ENCODE peak calls at places on chromosomes 7 and 10, in five cellular contexts. H, K, S, M and U are unnamed samples.
A peak's percentile ranks its signal among the peaks of the same experiment; 100 is the strongest.

GRCh38 chr7:140899883-140900282 is 24.8 kb downstream of the BRAF start:
- DNase-seq in H (no peak), K (no peak), S (no peak), M (no peak), U (no peak)

GRCh38 chr7:40634118-40634517 is 499.3 kb downstream of the SUGCT start:
- DNase-seq in S (no peak), K (no peak), M (no peak), H (no peak), U (no peak)

GRCh38 chr10:122331615-122332446 is 42.7 kb upstream of the PLEKHA1 start:
- DNase-seq in S (no peak), H (no peak), K (no peak), M (no peak), U (no peak)

GRCh38 chr10:35011771-35012191 is 78.4 kb downstream of the CUL2 start:
- DNase-seq in H (no peak), K (peak; percentile 74), S (no peak), M (no peak), U (no peak)

GRCh38 chr7:1238363-1239331 is 6.0 kb downstream of the UNCX start:
- DNase-seq in K (no peak), M (no peak), H (no peak), S (no peak), U (no peak)

GRCh38 chr7:40604601-40605438 is 470.0 kb downstream of the SUGCT start:
- DNase-seq in S (no peak), H (no peak), K (peak; percentile 52), M (peak; percentile 9), U (peak; percentile 54)

GRCh38 chr10:122509323-122509722 is 48.0 kb downstream of the HTRA1 start:
- DNase-seq in H (no peak), M (no peak), K (no peak), S (no peak), U (no peak)

GRCh38 chr7:15684834-15685233 is 1.6 kb downstream of the MEOX2 start:
- DNase-seq in K (no peak), M (no peak), H (no peak), S (peak; percentile 22), U (no peak)

GRCh38 chr10:73233883-73234282 is 13.2 kb downstream of the DNAJC9 start:
- DNase-seq in K (no peak), H (no peak), S (no peak), M (no peak), U (no peak)

GRCh38 chr10:73234695-73235094 is 12.4 kb downstream of the DNAJC9 start:
- DNase-seq in M (no peak), H (no peak), K (no peak), S (no peak), U (no peak)

GRCh38 chr10:73239908-73240307 is 7.1 kb downstream of the DNAJC9 start:
- DNase-seq in S (no peak), M (no peak), H (no peak), K (no peak), U (no peak)

GRCh38 chr10:73244866-73245477 is 2.1 kb downstream of the DNAJC9 start:
- DNase-seq in K (no peak), H (no peak), M (no peak), S (no peak), U (no peak)

DNA sequence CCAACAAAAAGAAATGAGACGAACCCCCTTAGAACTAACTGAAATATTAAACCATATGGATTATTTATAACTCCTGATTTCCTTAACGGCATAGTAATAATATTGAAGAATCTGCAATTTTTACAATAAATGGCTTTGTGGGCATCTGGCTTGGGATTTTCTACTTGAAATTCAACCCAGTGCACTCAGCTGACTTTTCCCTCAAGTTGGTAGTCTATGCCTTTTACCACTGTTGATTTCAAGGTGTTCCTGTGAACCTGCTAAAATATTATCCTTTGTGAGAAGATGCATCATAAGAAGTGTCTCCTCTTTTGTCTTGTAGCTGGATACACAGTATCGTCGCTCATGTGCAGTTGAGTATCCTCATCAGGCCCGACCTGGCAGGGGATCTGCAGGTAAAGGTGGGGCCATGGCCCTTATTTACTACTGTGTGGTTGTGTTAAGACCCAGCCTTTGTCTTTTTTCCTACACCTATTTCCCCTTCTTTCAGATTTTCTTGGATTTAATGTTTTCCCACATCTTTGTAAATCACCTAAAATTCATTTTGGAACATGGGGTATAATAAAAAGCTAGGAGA is 8.0 kb downstream of the DNAJC9 start:
- DNase-seq in S (no peak), M (no peak), H (no peak), K (no peak), U (no peak)
- TF ChIP-seq POLR2A in S (no peak), M (no peak), H (no peak), K (no peak), U (no peak)

DNA sequence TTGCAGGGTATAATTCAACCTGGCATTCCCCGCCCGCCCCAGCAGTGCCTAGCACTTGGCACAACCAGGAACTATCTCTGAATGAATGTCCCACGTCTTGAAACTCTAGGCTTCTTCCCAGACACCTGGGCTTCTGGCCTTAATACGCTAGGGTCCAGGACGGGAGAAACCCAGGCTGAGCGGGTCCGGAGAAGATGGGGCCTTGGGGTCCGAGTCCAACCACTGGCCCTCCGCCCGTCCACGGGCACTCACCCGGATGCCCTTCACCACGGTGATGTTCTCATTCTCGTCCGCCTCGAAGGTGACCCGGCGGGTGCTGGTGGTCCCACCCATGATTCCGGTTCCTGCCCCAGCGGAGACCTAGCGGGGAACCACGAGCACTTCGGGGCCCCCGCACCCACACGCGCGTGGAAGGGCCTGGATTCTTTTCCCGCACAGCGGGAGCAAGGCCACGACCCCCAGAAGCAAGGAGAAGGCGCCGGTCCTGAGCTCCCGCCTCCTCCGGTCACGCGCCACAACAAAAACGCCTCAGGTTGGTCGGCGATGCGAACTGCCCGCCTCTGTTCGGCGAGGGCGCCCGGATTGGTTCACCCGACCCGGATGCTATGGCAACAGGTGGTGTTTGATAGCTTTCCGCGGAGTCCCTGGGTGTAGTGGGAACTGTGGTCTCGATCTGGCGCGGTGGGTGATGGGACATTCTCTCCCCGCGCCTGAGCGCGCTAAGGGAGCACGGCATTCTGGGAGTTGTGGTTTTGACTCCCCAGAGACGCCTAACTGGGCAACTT is at the start of gene CHCHD3:
- DNase-seq in S (peak; percentile 97), H (peak; percentile 93), K (peak; percentile 98), M (peak; percentile 96), U (peak; percentile 99)
- TF ChIP-seq POLR2A in S (peak; percentile 61), H (peak; percentile 61), K (peak; percentile 43), M (peak; percentile 26), U (peak; percentile 78)

DNA sequence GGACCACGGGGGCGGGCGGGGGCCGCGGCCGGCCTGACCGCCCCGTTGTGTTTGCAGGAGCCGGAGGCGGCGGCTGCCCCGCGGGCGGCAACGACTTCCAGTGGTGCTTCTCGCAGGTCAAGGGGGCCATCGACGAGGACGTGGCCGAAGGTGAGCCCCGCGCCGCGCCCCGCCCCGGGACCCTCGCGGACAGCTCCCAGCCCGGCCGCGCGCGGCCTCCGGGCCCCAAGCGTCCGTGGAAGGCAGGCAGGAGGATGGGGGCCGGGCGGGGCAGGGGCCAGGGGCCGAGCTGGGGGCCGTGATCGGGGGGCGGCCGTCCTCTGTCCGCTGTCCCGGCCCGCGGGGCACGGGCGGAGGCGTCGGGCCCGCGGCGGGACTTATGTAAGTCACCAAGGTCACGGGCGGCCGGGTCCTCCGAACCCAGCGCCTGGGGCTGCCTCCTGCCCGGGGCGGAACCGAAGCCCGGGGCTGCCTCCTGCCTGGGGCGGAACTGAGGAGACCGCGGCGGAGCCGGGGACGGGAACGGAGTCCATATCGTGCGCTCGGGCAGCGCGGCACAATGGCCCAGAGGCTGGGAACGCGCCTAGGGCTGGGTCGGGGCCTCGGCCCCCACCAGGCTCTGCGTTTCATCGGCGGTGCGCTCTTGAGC is 497 bp downstream of the PPP2R2D start:
- DNase-seq in K (peak; percentile 4), H (no peak), S (peak; percentile 26), M (peak; percentile 47), U (peak; percentile 93)
- TF ChIP-seq POLR2A in K (no peak), H (peak; percentile 15), S (no peak), M (no peak), U (peak; percentile 37)

DNA sequence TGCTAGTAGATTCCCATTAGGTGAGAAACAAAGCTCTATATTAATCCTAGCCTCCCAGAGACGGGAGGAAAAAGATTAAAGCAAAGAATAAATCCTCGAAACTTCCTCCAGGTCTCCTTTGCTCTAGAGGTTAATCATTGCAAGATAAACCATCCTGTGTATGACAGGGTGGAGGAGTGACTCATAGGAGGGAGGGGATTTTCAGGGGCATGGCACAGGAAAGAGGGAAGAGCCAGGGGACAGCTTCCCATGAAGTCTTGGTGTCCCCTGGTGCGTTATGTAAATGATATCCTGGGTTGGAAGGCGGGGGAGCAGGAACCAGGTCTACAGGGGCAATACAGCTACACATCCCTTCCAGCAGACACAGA is 780 bp downstream of the CYP3A5 start:
- DNase-seq in H (no peak), S (no peak), M (no peak), K (peak; percentile 22), U (no peak)
- TF ChIP-seq POLR2A in H (no peak), S (no peak), M (no peak), K (no peak), U (no peak)